ENCODE peak calls at places on chromosomes 3 and 15, in four cellular contexts. One of them, this sample, is unnamed.

GRCh38 chr3:74564560-74564959 is 49.9 kb downstream of the CNTN3 start:
- DNase-seq in left ventricle myocardium superior: no peak
- DNase-seq in stimulated activated CD4-positive, alpha-beta T cell treated with anti-CD3 and anti-CD28 coated beads, Interleukin-15, amount 100 ng/mL, for 1 hour: no peak
- DNase-seq in SW480: no peak
- DNase-seq in this sample: no peak

GRCh38 chr3:188656196-188656982 is 502.4 kb downstream of the LPP start:
- DNase-seq in stimulated activated CD4-positive, alpha-beta T cell treated with anti-CD3 and anti-CD28 coated beads, Interleukin-15, amount 100 ng/mL, for 1 hour: no peak
- DNase-seq in left ventricle myocardium superior: no peak
- DNase-seq in SW480: no peak
- DNase-seq in this sample: no peak

GRCh38 chr3:176633511-176633910 is 563.8 kb downstream of the TBL1XR1 start:
- DNase-seq in stimulated activated CD4-positive, alpha-beta T cell treated with anti-CD3 and anti-CD28 coated beads, Interleukin-15, amount 100 ng/mL, for 1 hour: no peak
- DNase-seq in SW480: no peak
- DNase-seq in left ventricle myocardium superior: no peak
- DNase-seq in this sample: no peak

GRCh38 chr3:42266085-42266484 is at the start of gene CCK:
- DNase-seq in stimulated activated CD4-positive, alpha-beta T cell treated with anti-CD3 and anti-CD28 coated beads, Interleukin-15, amount 100 ng/mL, for 1 hour: no peak
- DNase-seq in left ventricle myocardium superior: no peak
- DNase-seq in SW480: no peak
- DNase-seq in this sample: no peak

GRCh38 chr3:134651347-134652041 is 672 bp upstream of the KY start:
- DNase-seq in stimulated activated CD4-positive, alpha-beta T cell treated with anti-CD3 and anti-CD28 coated beads, Interleukin-15, amount 100 ng/mL, for 1 hour: no peak
- DNase-seq in SW480: no peak
- DNase-seq in left ventricle myocardium superior: peak
- DNase-seq in this sample: no peak

GRCh38 chr3:134362670-134363380 is 11.4 kb downstream of the AMOTL2 start:
- DNase-seq in SW480: no peak
- DNase-seq in stimulated activated CD4-positive, alpha-beta T cell treated with anti-CD3 and anti-CD28 coated beads, Interleukin-15, amount 100 ng/mL, for 1 hour: no peak
- DNase-seq in left ventricle myocardium superior: no peak
- DNase-seq in this sample: no peak

GRCh38 chr15:66253643-66254363 is at the start of gene MEGF11:
- DNase-seq in stimulated activated CD4-positive, alpha-beta T cell treated with anti-CD3 and anti-CD28 coated beads, Interleukin-15, amount 100 ng/mL, for 1 hour: no peak
- DNase-seq in SW480: peak
- DNase-seq in left ventricle myocardium superior: peak
- DNase-seq in this sample: peak

GRCh38 chr3:56183529-56183928 is 284.7 kb downstream of the ERC2 start:
- DNase-seq in SW480: no peak
- DNase-seq in stimulated activated CD4-positive, alpha-beta T cell treated with anti-CD3 and anti-CD28 coated beads, Interleukin-15, amount 100 ng/mL, for 1 hour: no peak
- DNase-seq in left ventricle myocardium superior: no peak
- DNase-seq in this sample: no peak

GRCh38 chr3:54577313-54577712 is 350.5 kb downstream of the LRTM1 start:
- DNase-seq in stimulated activated CD4-positive, alpha-beta T cell treated with anti-CD3 and anti-CD28 coated beads, Interleukin-15, amount 100 ng/mL, for 1 hour: no peak
- DNase-seq in left ventricle myocardium superior: no peak
- DNase-seq in SW480: no peak
- DNase-seq in this sample: no peak

GRCh38 chr3:169629895-169630294 is 33.6 kb downstream of the MECOM start:
- DNase-seq in left ventricle myocardium superior: no peak
- DNase-seq in stimulated activated CD4-positive, alpha-beta T cell treated with anti-CD3 and anti-CD28 coated beads, Interleukin-15, amount 100 ng/mL, for 1 hour: no peak
- DNase-seq in SW480: no peak
- DNase-seq in this sample: no peak

GRCh38 chr3:171712168-171712938 is 97.9 kb downstream of the PLD1 start:
- DNase-seq in left ventricle myocardium superior: no peak
- DNase-seq in stimulated activated CD4-positive, alpha-beta T cell treated with anti-CD3 and anti-CD28 coated beads, Interleukin-15, amount 100 ng/mL, for 1 hour: no peak
- DNase-seq in SW480: no peak
- DNase-seq in this sample: no peak

GRCh38 chr3:163914567-163914966 is 1163.7 kb downstream of the SI start:
- DNase-seq in left ventricle myocardium superior: no peak
- DNase-seq in SW480: no peak
- DNase-seq in stimulated activated CD4-positive, alpha-beta T cell treated with anti-CD3 and anti-CD28 coated beads, Interleukin-15, amount 100 ng/mL, for 1 hour: no peak
- DNase-seq in this sample: no peak

GRCh38 chr15:57887825-57888224 is 177.7 kb downstream of the ALDH1A2 start:
- DNase-seq in stimulated activated CD4-positive, alpha-beta T cell treated with anti-CD3 and anti-CD28 coated beads, Interleukin-15, amount 100 ng/mL, for 1 hour: no peak
- DNase-seq in SW480: no peak
- DNase-seq in left ventricle myocardium superior: no peak
- DNase-seq in this sample: no peak

GRCh38 chr3:149203758-149204157 is 17.9 kb downstream of the CP start:
- DNase-seq in left ventricle myocardium superior: no peak
- DNase-seq in SW480: no peak
- DNase-seq in stimulated activated CD4-positive, alpha-beta T cell treated with anti-CD3 and anti-CD28 coated beads, Interleukin-15, amount 100 ng/mL, for 1 hour: no peak
- DNase-seq in this sample: no peak

GRCh38 chr15:99669250-99669649 is 64.0 kb downstream of the LYSMD4 start:
- DNase-seq in SW480: no peak
- DNase-seq in stimulated activated CD4-positive, alpha-beta T cell treated with anti-CD3 and anti-CD28 coated beads, Interleukin-15, amount 100 ng/mL, for 1 hour: no peak
- DNase-seq in left ventricle myocardium superior: no peak
- DNase-seq in this sample: no peak

GRCh38 chr15:58962136-58962535 is 25.3 kb upstream of the RNF111 start:
- DNase-seq in left ventricle myocardium superior: no peak
- DNase-seq in stimulated activated CD4-positive, alpha-beta T cell treated with anti-CD3 and anti-CD28 coated beads, Interleukin-15, amount 100 ng/mL, for 1 hour: no peak
- DNase-seq in SW480: no peak
- DNase-seq in this sample: no peak

GRCh38 chr15:94229591-94230365 is 1.6 kb upstream of the MCTP2 start:
- DNase-seq in stimulated activated CD4-positive, alpha-beta T cell treated with anti-CD3 and anti-CD28 coated beads, Interleukin-15, amount 100 ng/mL, for 1 hour: no peak
- DNase-seq in left ventricle myocardium superior: no peak
- DNase-seq in SW480: peak
- DNase-seq in this sample: no peak

GRCh38 chr3:87309601-87310000 is 33.2 kb upstream of the POU1F1 start:
- DNase-seq in SW480: peak
- DNase-seq in stimulated activated CD4-positive, alpha-beta T cell treated with anti-CD3 and anti-CD28 coated beads, Interleukin-15, amount 100 ng/mL, for 1 hour: no peak
- DNase-seq in left ventricle myocardium superior: no peak
- DNase-seq in this sample: no peak

This sample was measured in testis.